ENCODE peak calls at places on chromosomes 7 and 10, in ten cellular contexts. A, G, T, J, W, C, V, Y, D and P are unnamed samples. For H3K27me3, the result is how much of the 10 kb centered on the place peaks cover.

GRCh38 chr10:118835682-118836326 is 81.0 kb upstream of the CACUL1 start:
- DNase-seq in A (peak), G (no peak), T (no peak), J (peak), W (no peak), C (no peak), V (peak), Y (peak), D (no peak), P (no peak)

GRCh38 chr10:110762109-110762848 is 109.4 kb upstream of the PDCD4 start:
- DNase-seq in A (no peak), G (no peak), T (no peak), J (no peak), W (no peak), C (no peak), V (no peak), Y (no peak), D (no peak), P (no peak)

GRCh38 chr7:28166982-28167715 is 13.4 kb downstream of the JAZF1 start:
- DNase-seq in A (no peak), G (no peak), T (no peak), J (no peak), W (no peak), C (no peak), V (no peak), Y (no peak), D (no peak), P (no peak)

GRCh38 chr7:5699951-5700384 is 81.5 kb downstream of the RNF216 start:
- DNase-seq in A (no peak), G (no peak), T (no peak), J (no peak), W (no peak), C (no peak), V (no peak), Y (no peak), D (no peak), P (peak)

GRCh38 chr7:86937499-86937898 is 122.0 kb downstream of the ELAPOR2 start:
- DNase-seq in A (no peak), G (no peak), T (no peak), J (no peak), W (peak), C (no peak), V (no peak), Y (no peak), D (no peak), P (no peak)

GRCh38 chr10:50312464-50313437 is 61.4 kb upstream of the ASAH2 start:
- DNase-seq in A (no peak), G (no peak), T (no peak), J (no peak), W (peak), C (no peak), V (no peak), Y (no peak), D (no peak), P (no peak)

GRCh38 chr7:81956520-81956919 is 186.7 kb upstream of the HGF start:
- DNase-seq in A (peak), G (no peak), T (no peak), J (no peak), W (peak), C (peak), V (no peak), Y (no peak), D (no peak), P (peak)

GRCh38 chr7:102473271-102473991 is 5.3 kb downstream of the POLR2J start:
- DNase-seq in A (peak), G (peak), T (peak), J (peak), W (no peak), C (no peak), V (peak), Y (peak), D (peak), P (no peak)

GRCh38 chr10:95503526-95503925 is 57.6 kb downstream of the SORBS1 start:
- DNase-seq in A (no peak), G (no peak), T (no peak), J (no peak), W (no peak), C (no peak), V (no peak), Y (no peak), D (no peak), P (no peak)

GRCh38 chr10:71580926-71581325 is 138.7 kb downstream of the C10orf105 start:
- DNase-seq in A (no peak), G (no peak), T (no peak), J (no peak), W (no peak), C (no peak), V (no peak), Y (no peak), D (no peak), P (no peak)

GRCh38 chr7:127080576-127080975 is 172.2 kb downstream of the GRM8 start:
- DNase-seq in A (peak), G (no peak), T (no peak), J (no peak), W (no peak), C (no peak), V (no peak), Y (no peak), D (no peak), P (no peak)

GRCh38 chr7:42911482-42912447 is at the start of gene C7orf25:
- DNase-seq in A (peak), G (peak), T (peak), J (peak), W (peak), C (peak), V (peak), Y (peak), D (peak), P (peak)

GRCh38 chr10:125023862-125024495 is 82.1 kb downstream of the ZRANB1 start:
- DNase-seq in A (no peak), G (no peak), T (no peak), J (no peak), W (peak), C (no peak), V (peak), Y (no peak), D (no peak), P (no peak)

GRCh38 chr10:50501478-50501877 is 122.3 kb downstream of the SGMS1 start:
- DNase-seq in A (no peak), G (no peak), T (no peak), J (no peak), W (peak), C (no peak), V (no peak), Y (no peak), D (no peak), P (no peak)

GRCh38 chr10:110511734-110512449 is 14.2 kb downstream of the DUSP5 start:
- DNase-seq in A (no peak), G (no peak), T (no peak), J (no peak), W (peak), C (no peak), V (no peak), Y (no peak), D (no peak), P (no peak)

GRCh38 chr10:119595715-119596515 is 849 bp downstream of the TIAL1 start:
- DNase-seq in A (peak), G (peak), T (peak), J (no peak), W (peak), C (peak), V (peak), Y (peak), D (peak), P (no peak)

GRCh38 chr7:35993663-35994622 is 159.1 kb upstream of the EEPD1 start:
- DNase-seq in A (no peak), G (no peak), T (no peak), J (no peak), W (peak), C (no peak), V (no peak), Y (no peak), D (no peak), P (no peak)

DNA sequence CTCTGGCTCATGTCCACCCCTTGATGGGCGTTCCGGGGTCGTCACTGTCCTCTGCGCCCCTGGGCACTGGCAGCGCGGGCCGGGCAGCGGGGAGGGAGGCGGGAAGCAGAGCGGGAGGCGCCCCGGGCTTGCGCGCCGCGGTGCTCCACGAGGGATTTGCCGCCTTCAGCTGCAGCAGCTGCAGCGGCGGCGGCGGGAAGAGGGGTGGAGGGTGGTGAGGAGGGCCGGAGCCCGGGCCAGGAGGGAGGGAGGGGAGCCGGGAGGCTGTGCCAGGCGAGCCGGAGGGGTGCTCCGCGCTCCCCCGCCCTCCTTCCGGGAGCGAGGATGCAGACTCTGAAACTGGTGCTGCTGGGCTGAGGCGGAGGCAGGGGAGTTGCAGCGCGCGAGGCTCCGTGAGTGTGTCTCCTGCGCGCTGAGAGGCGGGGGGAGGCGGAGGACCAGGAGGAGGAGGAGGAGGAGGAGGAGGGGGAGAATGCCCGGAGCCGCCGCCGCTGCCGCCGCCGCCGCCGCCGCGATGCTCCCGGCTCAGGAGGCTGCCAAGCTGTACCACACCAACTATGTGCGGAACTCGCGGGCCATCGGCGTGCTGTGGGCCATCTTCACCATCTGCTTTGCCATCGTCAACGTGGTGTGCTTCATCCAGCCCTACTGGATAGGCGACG is at the start of gene LHFPL3:
- DNase-seq in A (peak), G (no peak), T (peak), J (no peak), W (peak), C (peak), V (no peak), Y (peak), D (no peak), P (peak)
- H3K4me3 ChIP-seq in A (peak), G (no peak), T (no peak), J (no peak), W (peak), C (peak), V (no peak), Y (peak), D (peak), P (peak)

GRCh38 chr7:19119372-19119771 is 1.9 kb upstream of the TWIST1 start:
- DNase-seq in A (no peak), G (no peak), T (no peak), J (no peak), W (peak), C (no peak), V (no peak), Y (no peak), D (no peak), P (no peak)

GRCh38 chr7:19117081-19117869 is at the start of gene TWIST1:
- DNase-seq in A (peak), G (no peak), T (peak), J (no peak), W (peak), C (peak), V (peak), Y (peak), D (peak), P (peak)

GRCh38 chr7:19118896-19119301 is 1.5 kb upstream of the TWIST1 start:
- DNase-seq in A (peak), G (no peak), T (peak), J (no peak), W (peak), C (peak), V (no peak), Y (no peak), D (no peak), P (peak)

GRCh38 chr7:19116121-19117080 is 1.0 kb downstream of the TWIST1 start:
- DNase-seq in A (peak), G (no peak), T (peak), J (no peak), W (peak), C (peak), V (peak), Y (peak), D (peak), P (peak)

DNA sequence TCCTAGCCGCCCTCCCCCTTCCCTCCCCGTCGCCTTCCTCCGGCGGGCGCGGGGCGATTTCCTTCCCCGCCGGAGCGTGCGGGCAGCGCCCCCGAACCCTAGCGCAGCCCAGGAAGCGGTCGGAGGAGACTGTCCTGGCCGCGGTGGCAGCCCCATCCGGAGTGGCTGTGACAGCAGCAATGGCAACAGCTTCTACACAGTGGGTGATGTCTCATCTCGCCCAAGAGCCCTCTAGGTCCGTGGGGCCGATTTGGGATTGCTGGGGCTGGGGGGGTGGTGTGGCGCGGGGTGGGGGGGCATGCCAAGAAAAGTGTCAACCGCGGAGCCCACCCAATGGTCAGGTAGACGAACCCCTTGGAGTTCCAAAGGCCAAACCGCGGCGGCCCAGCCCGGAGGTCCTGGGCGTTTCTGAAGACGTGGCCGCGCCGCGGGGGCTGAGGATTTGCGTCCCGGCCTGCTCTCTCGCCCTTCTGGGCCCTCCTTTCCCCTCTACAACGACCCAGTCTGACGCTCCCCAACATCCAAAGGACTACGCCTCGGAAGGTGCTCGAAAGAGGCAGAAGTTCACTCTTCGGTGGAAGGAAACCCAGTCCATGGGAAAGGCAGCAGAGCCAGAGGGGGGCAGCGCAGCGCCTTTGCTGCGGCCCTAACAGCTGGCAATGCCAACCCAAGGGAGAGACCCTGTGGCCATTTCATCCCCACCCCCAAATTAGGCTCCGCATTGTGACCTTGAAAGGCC is 603 bp upstream of the TWIST1 start:
- DNase-seq in A (peak), G (no peak), T (peak), J (no peak), W (peak), C (peak), V (no peak), Y (peak), D (no peak), P (peak)
- H3K27me3 ChIP-seq in A (half or more), G (half or more), T (under half), J (under half), W (under half), C (under half), V (under half), Y (under half), D (under half), P (half or more)

DNA sequence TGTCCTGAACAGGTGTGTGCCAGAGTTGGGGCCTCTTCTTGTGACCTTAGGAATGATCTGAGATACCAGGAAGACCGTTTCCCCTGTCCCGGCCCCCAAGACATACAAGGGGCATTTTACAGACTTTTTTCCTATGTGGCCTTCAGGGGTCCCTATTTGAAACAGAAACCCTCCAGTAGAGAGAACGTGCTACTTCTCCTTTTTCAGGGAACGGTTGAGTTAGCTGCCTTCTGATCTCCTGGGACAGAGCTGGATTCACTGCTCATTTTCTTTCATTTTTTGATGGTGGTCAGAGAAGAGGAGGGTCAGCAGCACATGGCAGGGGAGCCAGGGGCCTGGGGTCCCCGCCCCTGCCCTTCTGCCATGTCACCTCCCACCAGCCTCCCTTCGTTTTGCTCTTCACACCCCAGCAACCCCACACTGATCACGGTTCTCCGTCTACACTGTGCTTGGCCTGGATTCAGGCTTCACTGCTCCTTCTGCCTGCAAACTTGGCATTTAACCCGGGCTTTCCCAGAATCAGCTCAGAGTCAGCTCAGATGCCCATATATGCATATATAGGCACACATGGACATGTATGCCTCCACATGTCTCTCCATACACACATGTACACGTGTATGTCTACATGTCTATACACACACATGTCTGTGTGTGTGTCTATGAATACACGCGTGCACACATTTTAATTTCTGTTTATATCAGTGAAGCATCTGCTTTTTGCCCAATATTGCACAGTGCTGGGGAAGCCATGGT is 138.0 kb upstream of the BTBD16 start:
- DNase-seq in A (no peak), G (no peak), T (no peak), J (no peak), W (no peak), C (no peak), V (no peak), Y (no peak), D (no peak), P (no peak)
- H3K4me3 ChIP-seq in A (no peak), G (no peak), T (no peak), J (no peak), W (no peak), C (no peak), V (no peak), Y (no peak), D (no peak), P (no peak)

DNA sequence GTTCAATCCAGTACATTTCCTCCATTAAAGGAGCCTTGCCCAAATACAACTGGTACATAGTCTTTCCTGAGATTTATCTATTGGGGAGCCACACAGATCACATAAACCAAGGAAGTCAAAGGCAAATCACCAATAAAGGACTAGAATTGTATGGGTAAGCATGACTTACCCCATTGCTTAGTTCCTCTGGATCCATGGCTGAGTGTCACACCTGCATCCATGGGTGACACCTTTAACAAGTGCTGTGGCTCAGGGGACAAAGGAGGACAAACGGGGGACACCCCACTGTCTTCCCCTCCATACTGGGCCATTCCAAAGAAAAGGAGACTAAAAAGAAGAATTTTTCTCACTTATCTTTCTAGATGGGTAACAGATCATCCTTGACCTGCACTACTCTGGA is 30.4 kb downstream of the ZNF92 start:
- DNase-seq in A (no peak), G (no peak), T (no peak), J (no peak), W (no peak), C (no peak), V (no peak), Y (no peak), D (no peak), P (no peak)
- H3K27me3 ChIP-seq in A (under half), G (under half), T (under half), J (under half), W (under half), C (under half), V (under half), Y (under half), D (under half), P (under half)